ENCODE peak calls at places on chromosomes 7 and 10, in nine cellular contexts. One of them, this sample, is unnamed.

GRCh38 chr10:69515699-69516547 is 57.3 kb downstream of the NEUROG3 start:
- DNase-seq in esophagus squamous epithelium: no peak
- DNase-seq in activated naive CD4-positive, alpha-beta T cell: peak
- DNase-seq in effector memory CD4-positive, alpha-beta T cell: peak
- DNase-seq in fibroblast of mammary gland: peak
- DNase-seq in fibroblast of lung: peak
- DNase-seq in astrocyte: peak
- DNase-seq in right atrium auricular region: no peak
- DNase-seq in NCI-H1105 treated with DMSO at 0.1 percent for 48 hours: peak
- DNase-seq in this sample: peak

GRCh38 chr10:99484626-99485581 is 47.8 kb upstream of the NKX2-3 start:
- DNase-seq in esophagus squamous epithelium: no peak
- DNase-seq in activated naive CD4-positive, alpha-beta T cell: no peak
- DNase-seq in effector memory CD4-positive, alpha-beta T cell: no peak
- DNase-seq in fibroblast of mammary gland: no peak
- DNase-seq in fibroblast of lung: no peak
- DNase-seq in astrocyte: no peak
- DNase-seq in right atrium auricular region: no peak
- DNase-seq in NCI-H1105 treated with DMSO at 0.1 percent for 48 hours: no peak
- DNase-seq in this sample: no peak

GRCh38 chr10:52442576-52442975 is 128.5 kb downstream of the DKK1 start:
- DNase-seq in esophagus squamous epithelium: no peak
- DNase-seq in activated naive CD4-positive, alpha-beta T cell: no peak
- DNase-seq in effector memory CD4-positive, alpha-beta T cell: no peak
- DNase-seq in fibroblast of mammary gland: peak
- DNase-seq in fibroblast of lung: peak
- DNase-seq in astrocyte: peak
- DNase-seq in right atrium auricular region: no peak
- DNase-seq in NCI-H1105 treated with DMSO at 0.1 percent for 48 hours: no peak
- DNase-seq in this sample: no peak

GRCh38 chr10:123621492-123621891 is 44.7 kb upstream of the GPR26 start:
- DNase-seq in esophagus squamous epithelium: no peak
- DNase-seq in activated naive CD4-positive, alpha-beta T cell: no peak
- DNase-seq in effector memory CD4-positive, alpha-beta T cell: no peak
- DNase-seq in fibroblast of mammary gland: no peak
- DNase-seq in fibroblast of lung: no peak
- DNase-seq in astrocyte: no peak
- DNase-seq in right atrium auricular region: peak
- DNase-seq in NCI-H1105 treated with DMSO at 0.1 percent for 48 hours: no peak
- DNase-seq in this sample: peak

GRCh38 chr10:119246862-119247549 is 39.6 kb downstream of the GRK5 start:
- DNase-seq in esophagus squamous epithelium: no peak
- DNase-seq in activated naive CD4-positive, alpha-beta T cell: no peak
- DNase-seq in effector memory CD4-positive, alpha-beta T cell: no peak
- DNase-seq in fibroblast of mammary gland: peak
- DNase-seq in fibroblast of lung: peak
- DNase-seq in astrocyte: peak
- DNase-seq in right atrium auricular region: peak
- DNase-seq in NCI-H1105 treated with DMSO at 0.1 percent for 48 hours: no peak
- DNase-seq in this sample: no peak

GRCh38 chr10:28587970-28588290 is 55.0 kb downstream of the WAC start:
- DNase-seq in esophagus squamous epithelium: no peak
- DNase-seq in activated naive CD4-positive, alpha-beta T cell: no peak
- DNase-seq in effector memory CD4-positive, alpha-beta T cell: no peak
- DNase-seq in fibroblast of mammary gland: peak
- DNase-seq in fibroblast of lung: peak
- DNase-seq in astrocyte: peak
- DNase-seq in right atrium auricular region: no peak
- DNase-seq in NCI-H1105 treated with DMSO at 0.1 percent for 48 hours: no peak
- DNase-seq in this sample: no peak

GRCh38 chr10:61870521-61870895 is 31.0 kb upstream of the ARID5B start:
- DNase-seq in esophagus squamous epithelium: no peak
- DNase-seq in activated naive CD4-positive, alpha-beta T cell: no peak
- DNase-seq in effector memory CD4-positive, alpha-beta T cell: no peak
- DNase-seq in fibroblast of mammary gland: no peak
- DNase-seq in fibroblast of lung: no peak
- DNase-seq in astrocyte: no peak
- DNase-seq in right atrium auricular region: no peak
- DNase-seq in NCI-H1105 treated with DMSO at 0.1 percent for 48 hours: no peak
- DNase-seq in this sample: no peak

GRCh38 chr7:157302314-157302711 is 34.5 kb upstream of the DNAJB6 start:
- DNase-seq in esophagus squamous epithelium: peak
- DNase-seq in activated naive CD4-positive, alpha-beta T cell: peak
- DNase-seq in effector memory CD4-positive, alpha-beta T cell: peak
- DNase-seq in fibroblast of mammary gland: no peak
- DNase-seq in fibroblast of lung: peak
- DNase-seq in astrocyte: peak
- DNase-seq in right atrium auricular region: peak
- DNase-seq in NCI-H1105 treated with DMSO at 0.1 percent for 48 hours: no peak
- DNase-seq in this sample: no peak

GRCh38 chr7:112887976-112888375 is 97.8 kb upstream of the TMEM168 start:
- DNase-seq in esophagus squamous epithelium: no peak
- DNase-seq in activated naive CD4-positive, alpha-beta T cell: no peak
- DNase-seq in effector memory CD4-positive, alpha-beta T cell: no peak
- DNase-seq in fibroblast of mammary gland: no peak
- DNase-seq in fibroblast of lung: no peak
- DNase-seq in astrocyte: no peak
- DNase-seq in right atrium auricular region: no peak
- DNase-seq in NCI-H1105 treated with DMSO at 0.1 percent for 48 hours: no peak
- DNase-seq in this sample: no peak

GRCh38 chr7:52634996-52635395 is 400.4 kb upstream of the POM121L12 start:
- DNase-seq in esophagus squamous epithelium: no peak
- DNase-seq in activated naive CD4-positive, alpha-beta T cell: no peak
- DNase-seq in effector memory CD4-positive, alpha-beta T cell: no peak
- DNase-seq in fibroblast of mammary gland: no peak
- DNase-seq in fibroblast of lung: peak
- DNase-seq in astrocyte: peak
- DNase-seq in right atrium auricular region: no peak
- DNase-seq in NCI-H1105 treated with DMSO at 0.1 percent for 48 hours: no peak
- DNase-seq in this sample: no peak

This sample was measured in esophagus muscularis mucosa.